ENCODE peak calls at places on chromosomes 2 and 18, in seven cellular contexts. One of them, this sample, is unnamed.
A peak's percentile ranks its signal among the peaks of the same experiment; 100 is the strongest.

GRCh38 chr2:1701556-1702185 is 42.6 kb downstream of the PXDN start:
- DNase-seq in mesendoderm: peak; percentile 63
- DNase-seq in HCT116: peak; percentile 3
- DNase-seq in trophoblast cell: no peak
- DNase-seq in neuronal stem cell: no peak
- DNase-seq in GM23248: peak; percentile 48
- DNase-seq in neural progenitor cell: peak; percentile 50
- DNase-seq in this sample: no peak

GRCh38 chr18:13216732-13217465 is 1.7 kb upstream of the LDLRAD4 start:
- DNase-seq in mesendoderm: peak; percentile 32
- DNase-seq in HCT116: no peak
- DNase-seq in trophoblast cell: no peak
- DNase-seq in neuronal stem cell: peak; percentile 59
- DNase-seq in GM23248: peak; percentile 24
- DNase-seq in neural progenitor cell: peak; percentile 75
- DNase-seq in this sample: no peak

GRCh38 chr2:207194028-207194427 is 28.3 kb upstream of the KLF7 start:
- DNase-seq in mesendoderm: no peak
- DNase-seq in HCT116: no peak
- DNase-seq in trophoblast cell: no peak
- DNase-seq in neuronal stem cell: no peak
- DNase-seq in GM23248: no peak
- DNase-seq in neural progenitor cell: no peak
- DNase-seq in this sample: no peak

GRCh38 chr2:171566099-171566498 is 43.8 kb downstream of the CYBRD1 start:
- DNase-seq in mesendoderm: no peak
- DNase-seq in HCT116: no peak
- DNase-seq in trophoblast cell: no peak
- DNase-seq in neuronal stem cell: no peak
- DNase-seq in GM23248: no peak
- DNase-seq in neural progenitor cell: no peak
- DNase-seq in this sample: no peak

GRCh38 chr2:129179199-129179598 is 800.3 kb upstream of the RAB6C start:
- DNase-seq in mesendoderm: no peak
- DNase-seq in HCT116: no peak
- DNase-seq in trophoblast cell: no peak
- DNase-seq in neuronal stem cell: no peak
- DNase-seq in GM23248: no peak
- DNase-seq in neural progenitor cell: no peak
- DNase-seq in this sample: no peak

GRCh38 chr2:1817256-1818127 is 73.2 kb upstream of the PXDN start:
- DNase-seq in mesendoderm: peak; percentile 85
- DNase-seq in HCT116: peak; percentile 8
- DNase-seq in trophoblast cell: peak; percentile 94
- DNase-seq in neuronal stem cell: peak; percentile 53
- DNase-seq in GM23248: peak; percentile 99
- DNase-seq in neural progenitor cell: peak; percentile 70
- DNase-seq in this sample: peak; percentile 93

GRCh38 chr2:236286866-236287545 is 22.8 kb upstream of the ASB18 start:
- DNase-seq in mesendoderm: peak; percentile 4
- DNase-seq in HCT116: no peak
- DNase-seq in trophoblast cell: no peak
- DNase-seq in neuronal stem cell: no peak
- DNase-seq in GM23248: peak; percentile 44
- DNase-seq in neural progenitor cell: no peak
- DNase-seq in this sample: peak; percentile 18

GRCh38 chr18:40210696-40211095 is 1744.3 kb upstream of the PIK3C3 start:
- DNase-seq in mesendoderm: no peak
- DNase-seq in HCT116: no peak
- DNase-seq in trophoblast cell: peak; percentile 3
- DNase-seq in neuronal stem cell: no peak
- DNase-seq in GM23248: no peak
- DNase-seq in neural progenitor cell: no peak
- DNase-seq in this sample: no peak

GRCh38 chr2:127820080-127820668 is 9.2 kb upstream of the WDR33 start:
- DNase-seq in mesendoderm: peak; percentile 35
- DNase-seq in HCT116: peak; percentile 28
- DNase-seq in trophoblast cell: no peak
- DNase-seq in neuronal stem cell: no peak
- DNase-seq in GM23248: peak; percentile 7
- DNase-seq in neural progenitor cell: peak; percentile 25
- DNase-seq in this sample: no peak

GRCh38 chr18:80104364-80104779 is 4.7 kb upstream of the ADNP2 start:
- DNase-seq in mesendoderm: peak; percentile 97
- DNase-seq in HCT116: no peak
- DNase-seq in trophoblast cell: no peak
- DNase-seq in neuronal stem cell: no peak
- DNase-seq in GM23248: no peak
- DNase-seq in neural progenitor cell: peak; percentile 47
- DNase-seq in this sample: no peak

GRCh38 chr18:318791-319291 is 51.0 kb upstream of the THOC1 start:
- DNase-seq in mesendoderm: no peak
- DNase-seq in HCT116: no peak
- DNase-seq in trophoblast cell: no peak
- DNase-seq in neuronal stem cell: no peak
- DNase-seq in GM23248: peak; percentile 29
- DNase-seq in neural progenitor cell: no peak
- DNase-seq in this sample: no peak

GRCh38 chr2:148021059-148021985 is at the start of gene MBD5:
- DNase-seq in mesendoderm: peak; percentile 84
- DNase-seq in HCT116: no peak
- DNase-seq in trophoblast cell: peak; percentile 49
- DNase-seq in neuronal stem cell: no peak
- DNase-seq in GM23248: peak; percentile 70
- DNase-seq in neural progenitor cell: peak; percentile 78
- DNase-seq in this sample: peak; percentile 83

GRCh38 chr18:22471546-22472131 is 53.9 kb upstream of the CTAGE1 start:
- DNase-seq in mesendoderm: no peak
- DNase-seq in HCT116: no peak
- DNase-seq in trophoblast cell: no peak
- DNase-seq in neuronal stem cell: no peak
- DNase-seq in GM23248: peak; percentile 82
- DNase-seq in neural progenitor cell: no peak
- DNase-seq in this sample: no peak

GRCh38 chr2:20673686-20674308 is 6.9 kb downstream of the GDF7 start:
- DNase-seq in mesendoderm: no peak
- DNase-seq in HCT116: no peak
- DNase-seq in trophoblast cell: no peak
- DNase-seq in neuronal stem cell: no peak
- DNase-seq in GM23248: no peak
- DNase-seq in neural progenitor cell: no peak
- DNase-seq in this sample: no peak

GRCh38 chr2:7748717-7749415 is 831.7 kb downstream of the RNF144A start:
- DNase-seq in mesendoderm: peak; percentile 61
- DNase-seq in HCT116: no peak
- DNase-seq in trophoblast cell: no peak
- DNase-seq in neuronal stem cell: no peak
- DNase-seq in GM23248: no peak
- DNase-seq in neural progenitor cell: no peak
- DNase-seq in this sample: no peak

GRCh38 chr2:7742301-7742700 is 825.1 kb downstream of the RNF144A start:
- DNase-seq in mesendoderm: no peak
- DNase-seq in HCT116: no peak
- DNase-seq in trophoblast cell: no peak
- DNase-seq in neuronal stem cell: no peak
- DNase-seq in GM23248: no peak
- DNase-seq in neural progenitor cell: no peak
- DNase-seq in this sample: no peak

GRCh38 chr2:7749895-7750559 is 832.8 kb downstream of the RNF144A start:
- DNase-seq in mesendoderm: no peak
- DNase-seq in HCT116: no peak
- DNase-seq in trophoblast cell: no peak
- DNase-seq in neuronal stem cell: no peak
- DNase-seq in GM23248: no peak
- DNase-seq in neural progenitor cell: no peak
- DNase-seq in this sample: no peak

GRCh38 chr2:7745369-7745768 is 828.2 kb downstream of the RNF144A start:
- DNase-seq in mesendoderm: no peak
- DNase-seq in HCT116: no peak
- DNase-seq in trophoblast cell: no peak
- DNase-seq in neuronal stem cell: no peak
- DNase-seq in GM23248: peak; percentile 32
- DNase-seq in neural progenitor cell: no peak
- DNase-seq in this sample: no peak

GRCh38 chr2:7744827-7745226 is 827.6 kb downstream of the RNF144A start:
- DNase-seq in mesendoderm: no peak
- DNase-seq in HCT116: no peak
- DNase-seq in trophoblast cell: no peak
- DNase-seq in neuronal stem cell: no peak
- DNase-seq in GM23248: peak; percentile 10
- DNase-seq in neural progenitor cell: no peak
- DNase-seq in this sample: no peak
- H3K9ac ChIP-seq in mesendoderm: no peak overlapping the region
- H3K9ac ChIP-seq in HCT116: no peak overlapping the region
- H3K9ac ChIP-seq in trophoblast cell: no peak overlapping the region
- H3K9ac ChIP-seq in neuronal stem cell: no peak overlapping the region
- H3K9ac ChIP-seq in GM23248: no peak overlapping the region
- H3K9ac ChIP-seq in neural progenitor cell: no peak overlapping the region
- H3K9ac ChIP-seq in this sample: no peak overlapping the region

GRCh38 chr2:32611366-32611765 is 16.5 kb upstream of the TTC27 start:
- DNase-seq in mesendoderm: no peak
- DNase-seq in HCT116: no peak
- DNase-seq in trophoblast cell: no peak
- DNase-seq in neuronal stem cell: no peak
- DNase-seq in GM23248: no peak
- DNase-seq in neural progenitor cell: no peak
- DNase-seq in this sample: no peak
- H3K36me3 ChIP-seq in mesendoderm: peaks cover 3% of the 10 kb centered on the region
- H3K36me3 ChIP-seq in HCT116: peaks cover 4% of the 10 kb centered on the region
- H3K36me3 ChIP-seq in trophoblast cell: peaks cover 36% of the 10 kb centered on the region
- H3K36me3 ChIP-seq in neuronal stem cell: peaks cover 91% of the 10 kb centered on the region
- H3K36me3 ChIP-seq in GM23248: peaks cover 51% of the 10 kb centered on the region
- H3K36me3 ChIP-seq in neural progenitor cell: peaks cover 5% of the 10 kb centered on the region
- H3K36me3 ChIP-seq in this sample: peaks cover 29% of the 10 kb centered on the region

DNA sequence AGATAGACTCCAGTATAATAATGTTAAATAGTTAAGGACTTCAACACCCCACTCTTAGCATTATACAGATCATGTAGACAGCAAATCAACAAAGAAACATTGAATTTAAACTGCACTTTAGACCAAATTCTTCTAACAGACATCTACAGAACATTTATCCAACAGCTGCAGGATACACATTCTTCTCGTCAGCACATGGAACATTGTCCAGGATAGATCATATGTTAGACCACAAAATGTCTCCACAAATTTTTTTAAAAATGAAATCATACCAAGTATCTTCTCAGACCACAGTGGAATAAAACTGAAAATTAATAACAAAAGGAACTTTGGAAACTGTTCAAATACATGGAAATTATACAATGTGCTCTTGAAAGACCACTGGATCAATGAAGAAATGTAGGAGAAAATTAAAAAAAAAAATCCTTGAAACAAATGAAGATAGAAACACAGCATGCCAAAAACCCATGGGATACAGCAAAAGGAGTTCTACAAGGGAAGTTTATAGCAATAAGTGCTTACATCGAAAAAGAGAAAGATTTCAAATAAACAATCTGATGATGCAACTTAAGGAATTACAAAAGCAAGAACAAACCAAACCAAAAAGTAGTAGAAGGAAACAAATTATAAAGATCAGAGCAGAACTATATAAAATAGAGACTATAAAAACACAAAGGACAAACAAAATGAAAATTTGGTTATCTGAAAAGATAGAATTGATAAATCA is 12.3 kb upstream of the SPP2 start:
- DNase-seq in mesendoderm: no peak
- DNase-seq in HCT116: no peak
- DNase-seq in trophoblast cell: no peak
- DNase-seq in neuronal stem cell: no peak
- DNase-seq in GM23248: no peak
- DNase-seq in neural progenitor cell: no peak
- DNase-seq in this sample: no peak
- H3K9ac ChIP-seq in mesendoderm: no peak overlapping the region
- H3K9ac ChIP-seq in HCT116: no peak overlapping the region
- H3K9ac ChIP-seq in trophoblast cell: no peak overlapping the region
- H3K9ac ChIP-seq in neuronal stem cell: no peak overlapping the region
- H3K9ac ChIP-seq in GM23248: no peak overlapping the region
- H3K9ac ChIP-seq in neural progenitor cell: no peak overlapping the region
- H3K9ac ChIP-seq in this sample: no peak overlapping the region

GRCh38 chr2:217986256-217986961 is 16.4 kb downstream of the TNS1 start:
- DNase-seq in mesendoderm: no peak
- DNase-seq in HCT116: no peak
- DNase-seq in trophoblast cell: no peak
- DNase-seq in neuronal stem cell: no peak
- DNase-seq in GM23248: no peak
- DNase-seq in neural progenitor cell: no peak
- DNase-seq in this sample: no peak
- H3K36me3 ChIP-seq in mesendoderm: no peaks in the 10 kb centered on the region
- H3K36me3 ChIP-seq in HCT116: no peaks in the 10 kb centered on the region
- H3K36me3 ChIP-seq in trophoblast cell: no peaks in the 10 kb centered on the region
- H3K36me3 ChIP-seq in neuronal stem cell: no peaks in the 10 kb centered on the region
- H3K36me3 ChIP-seq in GM23248: peaks cover 10% of the 10 kb centered on the region
- H3K36me3 ChIP-seq in neural progenitor cell: no peaks in the 10 kb centered on the region
- H3K36me3 ChIP-seq in this sample: no peaks in the 10 kb centered on the region

GRCh38 chr2:45192991-45193390 is 183.7 kb upstream of the SIX2 start:
- DNase-seq in mesendoderm: no peak
- DNase-seq in HCT116: no peak
- DNase-seq in trophoblast cell: no peak
- DNase-seq in neuronal stem cell: no peak
- DNase-seq in GM23248: no peak
- DNase-seq in neural progenitor cell: no peak
- DNase-seq in this sample: no peak

GRCh38 chr2:45191972-45192371 is 182.7 kb upstream of the SIX2 start:
- DNase-seq in mesendoderm: no peak
- DNase-seq in HCT116: no peak
- DNase-seq in trophoblast cell: no peak
- DNase-seq in neuronal stem cell: no peak
- DNase-seq in GM23248: no peak
- DNase-seq in neural progenitor cell: no peak
- DNase-seq in this sample: no peak

GRCh38 chr2:45191096-45191863 is 182.0 kb upstream of the SIX2 start:
- DNase-seq in mesendoderm: no peak
- DNase-seq in HCT116: no peak
- DNase-seq in trophoblast cell: no peak
- DNase-seq in neuronal stem cell: no peak
- DNase-seq in GM23248: no peak
- DNase-seq in neural progenitor cell: no peak
- DNase-seq in this sample: no peak

GRCh38 chr2:45190481-45190880 is 181.2 kb upstream of the SIX2 start:
- DNase-seq in mesendoderm: peak; percentile 18
- DNase-seq in HCT116: no peak
- DNase-seq in trophoblast cell: no peak
- DNase-seq in neuronal stem cell: no peak
- DNase-seq in GM23248: peak; percentile 78
- DNase-seq in neural progenitor cell: no peak
- DNase-seq in this sample: no peak

DNA sequence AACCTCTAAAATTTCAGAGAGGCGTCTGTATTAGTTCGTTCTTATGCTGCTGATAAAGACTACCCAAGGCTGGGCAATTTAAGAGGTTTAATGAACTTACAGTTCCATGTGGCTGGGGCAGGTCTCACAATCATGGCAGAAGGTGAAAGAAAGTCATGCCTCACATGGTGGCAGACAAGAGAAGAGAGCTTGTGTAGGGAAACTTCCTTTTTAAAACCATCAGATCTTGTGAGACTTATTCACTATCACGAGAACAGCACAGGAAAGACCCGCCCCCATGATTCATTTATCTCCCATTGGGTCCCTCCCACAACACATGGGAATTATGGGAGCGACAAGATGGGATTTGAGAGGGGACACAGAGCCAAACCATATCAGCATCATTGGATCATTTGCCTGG is 183.2 kb upstream of the SIX2 start:
- DNase-seq in mesendoderm: no peak
- DNase-seq in HCT116: no peak
- DNase-seq in trophoblast cell: no peak
- DNase-seq in neuronal stem cell: no peak
- DNase-seq in GM23248: no peak
- DNase-seq in neural progenitor cell: no peak
- DNase-seq in this sample: no peak
- H3K9ac ChIP-seq in mesendoderm: no peak overlapping the region
- H3K9ac ChIP-seq in HCT116: no peak overlapping the region
- H3K9ac ChIP-seq in trophoblast cell: no peak overlapping the region
- H3K9ac ChIP-seq in neuronal stem cell: no peak overlapping the region
- H3K9ac ChIP-seq in GM23248: no peak overlapping the region
- H3K9ac ChIP-seq in neural progenitor cell: no peak overlapping the region
- H3K9ac ChIP-seq in this sample: no peak overlapping the region